ENCODE peak calls at places on chromosome 11, in eight cellular contexts. One of them, this sample, is unnamed. For H3K27me3, the result is how much of the 10 kb centered on the place peaks cover.

GRCh38 chr11:3169235-3169951 is 4.3 kb upstream of the OSBPL5 start:
- DNase-seq in pancreas: peak
- DNase-seq in naive thymus-derived CD4-positive, alpha-beta T cell: no peak
- DNase-seq in small intestine: peak
- DNase-seq in tibial artery: peak
- DNase-seq in psoas muscle: peak
- DNase-seq in adrenal gland: peak
- DNase-seq in cardiac muscle cell: peak
- DNase-seq in this sample: peak

GRCh38 chr11:69948256-69949141 is 129.3 kb upstream of the FGF3 start:
- DNase-seq in pancreas: peak
- DNase-seq in naive thymus-derived CD4-positive, alpha-beta T cell: no peak
- DNase-seq in small intestine: peak
- DNase-seq in tibial artery: no peak
- DNase-seq in psoas muscle: no peak
- DNase-seq in adrenal gland: no peak
- DNase-seq in cardiac muscle cell: no peak
- DNase-seq in this sample: no peak

GRCh38 chr11:119266517-119267255 is 50.2 kb downstream of the MCAM start:
- DNase-seq in pancreas: no peak
- DNase-seq in naive thymus-derived CD4-positive, alpha-beta T cell: peak
- DNase-seq in small intestine: no peak
- DNase-seq in tibial artery: no peak
- DNase-seq in psoas muscle: no peak
- DNase-seq in adrenal gland: no peak
- DNase-seq in cardiac muscle cell: no peak
- DNase-seq in this sample: no peak

GRCh38 chr11:86500500-86501170 is 125.9 kb downstream of the CCDC81 start:
- DNase-seq in pancreas: no peak
- DNase-seq in naive thymus-derived CD4-positive, alpha-beta T cell: no peak
- DNase-seq in small intestine: no peak
- DNase-seq in tibial artery: no peak
- DNase-seq in psoas muscle: no peak
- DNase-seq in adrenal gland: no peak
- DNase-seq in cardiac muscle cell: no peak
- DNase-seq in this sample: no peak

GRCh38 chr11:133948711-133949110 is 8.1 kb downstream of the IGSF9B start:
- DNase-seq in pancreas: no peak
- DNase-seq in naive thymus-derived CD4-positive, alpha-beta T cell: no peak
- DNase-seq in small intestine: no peak
- DNase-seq in tibial artery: no peak
- DNase-seq in psoas muscle: no peak
- DNase-seq in adrenal gland: no peak
- DNase-seq in cardiac muscle cell: no peak
- DNase-seq in this sample: no peak

GRCh38 chr11:122491486-122491885 is 164.0 kb upstream of the UBASH3B start:
- DNase-seq in pancreas: no peak
- DNase-seq in naive thymus-derived CD4-positive, alpha-beta T cell: no peak
- DNase-seq in small intestine: no peak
- DNase-seq in tibial artery: no peak
- DNase-seq in psoas muscle: no peak
- DNase-seq in adrenal gland: no peak
- DNase-seq in cardiac muscle cell: peak
- DNase-seq in this sample: no peak

GRCh38 chr11:134476435-134477021 is 64.5 kb upstream of the B3GAT1 start:
- DNase-seq in pancreas: no peak
- DNase-seq in naive thymus-derived CD4-positive, alpha-beta T cell: no peak
- DNase-seq in small intestine: no peak
- DNase-seq in tibial artery: no peak
- DNase-seq in psoas muscle: no peak
- DNase-seq in adrenal gland: peak
- DNase-seq in cardiac muscle cell: peak
- DNase-seq in this sample: no peak

GRCh38 chr11:109856958-109857357 is 236.2 kb upstream of the ZC3H12C start:
- DNase-seq in pancreas: no peak
- DNase-seq in naive thymus-derived CD4-positive, alpha-beta T cell: no peak
- DNase-seq in small intestine: no peak
- DNase-seq in tibial artery: no peak
- DNase-seq in psoas muscle: no peak
- DNase-seq in adrenal gland: no peak
- DNase-seq in cardiac muscle cell: no peak
- DNase-seq in this sample: no peak

GRCh38 chr11:107151158-107151557 is 132.9 kb upstream of the GUCY1A2 start:
- DNase-seq in pancreas: no peak
- DNase-seq in naive thymus-derived CD4-positive, alpha-beta T cell: no peak
- DNase-seq in small intestine: no peak
- DNase-seq in tibial artery: no peak
- DNase-seq in psoas muscle: no peak
- DNase-seq in adrenal gland: no peak
- DNase-seq in cardiac muscle cell: no peak
- DNase-seq in this sample: no peak

GRCh38 chr11:110991621-110992355 is 253.7 kb upstream of the POU2AF2 start:
- DNase-seq in pancreas: no peak
- DNase-seq in naive thymus-derived CD4-positive, alpha-beta T cell: no peak
- DNase-seq in small intestine: no peak
- DNase-seq in tibial artery: no peak
- DNase-seq in psoas muscle: peak
- DNase-seq in adrenal gland: no peak
- DNase-seq in cardiac muscle cell: peak
- DNase-seq in this sample: no peak

GRCh38 chr11:111334495-111335123 is 36.3 kb downstream of the POU2AF3 start:
- DNase-seq in pancreas: no peak
- DNase-seq in naive thymus-derived CD4-positive, alpha-beta T cell: no peak
- DNase-seq in small intestine: peak
- DNase-seq in tibial artery: no peak
- DNase-seq in psoas muscle: no peak
- DNase-seq in adrenal gland: no peak
- DNase-seq in cardiac muscle cell: no peak
- DNase-seq in this sample: no peak

GRCh38 chr11:66294626-66295620 is 3.2 kb downstream of the TMEM151A start:
- DNase-seq in pancreas: no peak
- DNase-seq in naive thymus-derived CD4-positive, alpha-beta T cell: no peak
- DNase-seq in small intestine: no peak
- DNase-seq in tibial artery: no peak
- DNase-seq in psoas muscle: no peak
- DNase-seq in adrenal gland: no peak
- DNase-seq in cardiac muscle cell: no peak
- DNase-seq in this sample: no peak

GRCh38 chr11:47924184-47924671 is 56.1 kb upstream of the PTPRJ start:
- DNase-seq in pancreas: peak
- DNase-seq in naive thymus-derived CD4-positive, alpha-beta T cell: no peak
- DNase-seq in small intestine: no peak
- DNase-seq in tibial artery: no peak
- DNase-seq in psoas muscle: no peak
- DNase-seq in adrenal gland: peak
- DNase-seq in cardiac muscle cell: peak
- DNase-seq in this sample: no peak

GRCh38 chr11:6812391-6813005 is 13.0 kb upstream of the OR6A2 start:
- DNase-seq in pancreas: no peak
- DNase-seq in naive thymus-derived CD4-positive, alpha-beta T cell: peak
- DNase-seq in small intestine: peak
- DNase-seq in tibial artery: no peak
- DNase-seq in psoas muscle: no peak
- DNase-seq in adrenal gland: no peak
- DNase-seq in cardiac muscle cell: peak
- DNase-seq in this sample: no peak

GRCh38 chr11:859394-860131 is 16.9 kb downstream of the TSPAN4 start:
- DNase-seq in pancreas: peak
- DNase-seq in naive thymus-derived CD4-positive, alpha-beta T cell: no peak
- DNase-seq in small intestine: peak
- DNase-seq in tibial artery: no peak
- DNase-seq in psoas muscle: peak
- DNase-seq in adrenal gland: peak
- DNase-seq in cardiac muscle cell: peak
- DNase-seq in this sample: peak

GRCh38 chr11:27234043-27234668 is 128.9 kb downstream of the CCDC34 start:
- DNase-seq in pancreas: no peak
- DNase-seq in naive thymus-derived CD4-positive, alpha-beta T cell: no peak
- DNase-seq in small intestine: peak
- DNase-seq in tibial artery: no peak
- DNase-seq in psoas muscle: peak
- DNase-seq in adrenal gland: peak
- DNase-seq in cardiac muscle cell: peak
- DNase-seq in this sample: peak

GRCh38 chr11:111454561-111455192 is 57.5 kb downstream of the BTG4 start:
- DNase-seq in pancreas: no peak
- DNase-seq in naive thymus-derived CD4-positive, alpha-beta T cell: no peak
- DNase-seq in small intestine: peak
- DNase-seq in tibial artery: no peak
- DNase-seq in psoas muscle: no peak
- DNase-seq in adrenal gland: peak
- DNase-seq in cardiac muscle cell: peak
- DNase-seq in this sample: peak

GRCh38 chr11:70536051-70536877 is 137.9 kb downstream of the CTTN start:
- DNase-seq in pancreas: peak
- DNase-seq in naive thymus-derived CD4-positive, alpha-beta T cell: no peak
- DNase-seq in small intestine: no peak
- DNase-seq in tibial artery: peak
- DNase-seq in psoas muscle: no peak
- DNase-seq in adrenal gland: no peak
- DNase-seq in cardiac muscle cell: no peak
- DNase-seq in this sample: peak

GRCh38 chr11:126993599-126993998 is 7.0 kb downstream of the KIRREL3 start:
- DNase-seq in pancreas: no peak
- DNase-seq in naive thymus-derived CD4-positive, alpha-beta T cell: no peak
- DNase-seq in small intestine: no peak
- DNase-seq in tibial artery: no peak
- DNase-seq in psoas muscle: no peak
- DNase-seq in adrenal gland: no peak
- DNase-seq in cardiac muscle cell: no peak
- DNase-seq in this sample: no peak
- H3K27me3 ChIP-seq in pancreas: under half
- H3K27me3 ChIP-seq in naive thymus-derived CD4-positive, alpha-beta T cell: under half
- H3K27me3 ChIP-seq in small intestine: under half
- H3K27me3 ChIP-seq in tibial artery: under half
- H3K27me3 ChIP-seq in psoas muscle: under half
- H3K27me3 ChIP-seq in adrenal gland: under half
- H3K27me3 ChIP-seq in cardiac muscle cell: half or more
- H3K27me3 ChIP-seq in this sample: under half

GRCh38 chr11:120909676-120910215 is 114.2 kb upstream of the TBCEL start:
- DNase-seq in pancreas: no peak
- DNase-seq in naive thymus-derived CD4-positive, alpha-beta T cell: no peak
- DNase-seq in small intestine: no peak
- DNase-seq in tibial artery: no peak
- DNase-seq in psoas muscle: no peak
- DNase-seq in adrenal gland: no peak
- DNase-seq in cardiac muscle cell: no peak
- DNase-seq in this sample: no peak

GRCh38 chr11:120911943-120912342 is 112.0 kb upstream of the TBCEL start:
- DNase-seq in pancreas: no peak
- DNase-seq in naive thymus-derived CD4-positive, alpha-beta T cell: no peak
- DNase-seq in small intestine: no peak
- DNase-seq in tibial artery: no peak
- DNase-seq in psoas muscle: no peak
- DNase-seq in adrenal gland: no peak
- DNase-seq in cardiac muscle cell: no peak
- DNase-seq in this sample: no peak

GRCh38 chr11:120914021-120914420 is 109.9 kb upstream of the TBCEL start:
- DNase-seq in pancreas: no peak
- DNase-seq in naive thymus-derived CD4-positive, alpha-beta T cell: no peak
- DNase-seq in small intestine: no peak
- DNase-seq in tibial artery: no peak
- DNase-seq in psoas muscle: no peak
- DNase-seq in adrenal gland: no peak
- DNase-seq in cardiac muscle cell: no peak
- DNase-seq in this sample: no peak

GRCh38 chr11:120912915-120913314 is 111.0 kb upstream of the TBCEL start:
- DNase-seq in pancreas: no peak
- DNase-seq in naive thymus-derived CD4-positive, alpha-beta T cell: no peak
- DNase-seq in small intestine: no peak
- DNase-seq in tibial artery: no peak
- DNase-seq in psoas muscle: no peak
- DNase-seq in adrenal gland: no peak
- DNase-seq in cardiac muscle cell: no peak
- DNase-seq in this sample: no peak

DNA sequence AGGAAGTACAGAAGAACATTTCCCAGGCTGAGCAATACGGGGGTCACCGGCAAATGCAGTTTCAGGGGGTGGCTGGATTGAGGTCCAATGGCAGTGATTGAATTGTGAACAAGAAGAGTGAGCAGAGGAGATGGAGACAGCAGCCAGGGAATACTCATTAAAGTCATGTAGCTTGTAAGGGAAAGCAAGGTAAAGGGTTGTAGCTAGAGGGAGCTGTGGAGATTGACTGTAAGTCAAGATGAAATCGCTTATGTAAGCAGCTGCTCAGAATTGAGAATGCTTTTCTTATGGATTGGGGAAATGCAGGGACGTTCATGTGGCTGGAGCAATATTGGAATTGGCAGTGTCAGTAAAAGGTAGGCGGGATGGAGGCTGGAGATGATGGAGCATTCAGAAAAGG is 111.4 kb upstream of the TBCEL start:
- DNase-seq in pancreas: no peak
- DNase-seq in naive thymus-derived CD4-positive, alpha-beta T cell: no peak
- DNase-seq in small intestine: peak
- DNase-seq in tibial artery: no peak
- DNase-seq in psoas muscle: no peak
- DNase-seq in adrenal gland: no peak
- DNase-seq in cardiac muscle cell: peak
- DNase-seq in this sample: no peak
- H3K4me3 ChIP-seq in pancreas: no peak
- H3K4me3 ChIP-seq in naive thymus-derived CD4-positive, alpha-beta T cell: no peak
- H3K4me3 ChIP-seq in small intestine: no peak
- H3K4me3 ChIP-seq in tibial artery: no peak
- H3K4me3 ChIP-seq in psoas muscle: no peak
- H3K4me3 ChIP-seq in adrenal gland: no peak
- H3K4me3 ChIP-seq in cardiac muscle cell: no peak
- H3K4me3 ChIP-seq in this sample: no peak

DNA sequence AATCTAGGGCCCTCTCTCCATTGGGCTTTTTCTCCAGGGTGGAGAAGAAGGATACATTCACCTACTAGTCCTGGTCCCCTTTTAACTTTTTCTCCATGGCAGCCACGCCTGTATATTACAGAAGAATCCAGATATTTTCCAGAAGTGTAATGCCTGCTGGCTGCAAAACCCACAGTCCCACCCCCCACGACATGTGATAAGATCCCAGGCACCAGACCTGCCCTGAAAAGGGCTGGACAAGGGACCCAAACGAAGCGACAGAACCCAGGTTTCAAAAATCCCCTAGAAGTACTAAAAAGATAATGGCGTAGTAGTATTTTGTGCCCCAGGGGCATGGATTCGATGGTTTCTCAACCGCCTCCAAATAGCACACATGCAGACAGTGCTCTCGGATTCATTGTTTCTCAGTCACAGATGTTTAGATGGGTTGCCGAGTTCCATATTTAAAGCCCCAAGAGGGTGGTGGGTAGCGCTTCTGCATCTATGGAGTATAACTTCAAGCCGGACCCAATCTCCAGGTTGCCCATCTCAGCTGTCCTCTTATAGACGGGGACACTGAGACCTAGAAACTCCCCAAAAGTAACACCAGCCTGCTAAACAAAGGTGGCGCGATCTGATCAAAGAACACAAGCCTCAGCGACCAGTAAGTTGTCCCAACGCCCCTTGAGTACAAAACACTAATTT is 2.6 kb downstream of the WT1 start:
- DNase-seq in pancreas: no peak
- DNase-seq in naive thymus-derived CD4-positive, alpha-beta T cell: no peak
- DNase-seq in small intestine: no peak
- DNase-seq in tibial artery: no peak
- DNase-seq in psoas muscle: no peak
- DNase-seq in adrenal gland: no peak
- DNase-seq in cardiac muscle cell: peak
- DNase-seq in this sample: no peak
- H3K27me3 ChIP-seq in pancreas: under half
- H3K27me3 ChIP-seq in naive thymus-derived CD4-positive, alpha-beta T cell: under half
- H3K27me3 ChIP-seq in small intestine: half or more
- H3K27me3 ChIP-seq in tibial artery: half or more
- H3K27me3 ChIP-seq in psoas muscle: under half
- H3K27me3 ChIP-seq in adrenal gland: half or more
- H3K27me3 ChIP-seq in cardiac muscle cell: half or more
- H3K27me3 ChIP-seq in this sample: half or more

GRCh38 chr11:8689726-8690255 is 7.2 kb downstream of the RPL27A start:
- DNase-seq in pancreas: no peak
- DNase-seq in naive thymus-derived CD4-positive, alpha-beta T cell: no peak
- DNase-seq in small intestine: no peak
- DNase-seq in tibial artery: no peak
- DNase-seq in psoas muscle: no peak
- DNase-seq in adrenal gland: peak
- DNase-seq in cardiac muscle cell: no peak
- DNase-seq in this sample: no peak
- H3K4me3 ChIP-seq in pancreas: no peak
- H3K4me3 ChIP-seq in naive thymus-derived CD4-positive, alpha-beta T cell: peak
- H3K4me3 ChIP-seq in small intestine: no peak
- H3K4me3 ChIP-seq in tibial artery: peak
- H3K4me3 ChIP-seq in psoas muscle: peak
- H3K4me3 ChIP-seq in adrenal gland: no peak
- H3K4me3 ChIP-seq in cardiac muscle cell: peak
- H3K4me3 ChIP-seq in this sample: peak